ENCODE peak calls at places on chromosomes 3 and 15, in eight cellular contexts. One of them, this sample, is unnamed.

GRCh38 chr15:88563638-88564037 is 17.2 kb upstream of the DET1 start:
- DNase-seq in CD8-positive, alpha-beta memory T cell: no peak
- DNase-seq in thyroid gland: no peak
- DNase-seq in GM12865: no peak
- DNase-seq in left ventricle myocardium inferior: no peak
- DNase-seq in cardiac fibroblast: peak
- DNase-seq in RWPE2: no peak
- DNase-seq in epithelial cell of esophagus: no peak
- DNase-seq in this sample: no peak

GRCh38 chr3:63709576-63709975 is 57.1 kb downstream of the SNTN start:
- DNase-seq in thyroid gland: no peak
- DNase-seq in CD8-positive, alpha-beta memory T cell: no peak
- DNase-seq in RWPE2: no peak
- DNase-seq in epithelial cell of esophagus: no peak
- DNase-seq in cardiac fibroblast: no peak
- DNase-seq in GM12865: no peak
- DNase-seq in left ventricle myocardium inferior: no peak
- DNase-seq in this sample: no peak

GRCh38 chr15:76282451-76282850 is 28.8 kb downstream of the ETFA start:
- DNase-seq in RWPE2: no peak
- DNase-seq in CD8-positive, alpha-beta memory T cell: no peak
- DNase-seq in GM12865: no peak
- DNase-seq in epithelial cell of esophagus: no peak
- DNase-seq in thyroid gland: no peak
- DNase-seq in left ventricle myocardium inferior: no peak
- DNase-seq in cardiac fibroblast: no peak
- DNase-seq in this sample: no peak

GRCh38 chr15:89332446-89332845 is 2.2 kb downstream of the POLG start:
- DNase-seq in epithelial cell of esophagus: peak
- DNase-seq in CD8-positive, alpha-beta memory T cell: no peak
- DNase-seq in GM12865: peak
- DNase-seq in left ventricle myocardium inferior: no peak
- DNase-seq in cardiac fibroblast: peak
- DNase-seq in RWPE2: no peak
- DNase-seq in thyroid gland: no peak
- DNase-seq in this sample: peak

GRCh38 chr3:52446042-52446441 is 1.1 kb upstream of the SEMA3G start:
- DNase-seq in epithelial cell of esophagus: no peak
- DNase-seq in thyroid gland: no peak
- DNase-seq in left ventricle myocardium inferior: no peak
- DNase-seq in cardiac fibroblast: no peak
- DNase-seq in CD8-positive, alpha-beta memory T cell: no peak
- DNase-seq in RWPE2: no peak
- DNase-seq in GM12865: no peak
- DNase-seq in this sample: no peak

GRCh38 chr15:38503497-38503896 is 49.6 kb downstream of the FAM98B start:
- DNase-seq in thyroid gland: no peak
- DNase-seq in CD8-positive, alpha-beta memory T cell: no peak
- DNase-seq in GM12865: no peak
- DNase-seq in cardiac fibroblast: no peak
- DNase-seq in RWPE2: no peak
- DNase-seq in epithelial cell of esophagus: no peak
- DNase-seq in left ventricle myocardium inferior: no peak
- DNase-seq in this sample: no peak

GRCh38 chr3:120369000-120369399 is 19.8 kb upstream of the LRRC58 start:
- DNase-seq in GM12865: no peak
- DNase-seq in left ventricle myocardium inferior: no peak
- DNase-seq in epithelial cell of esophagus: no peak
- DNase-seq in thyroid gland: no peak
- DNase-seq in CD8-positive, alpha-beta memory T cell: no peak
- DNase-seq in RWPE2: no peak
- DNase-seq in cardiac fibroblast: no peak
- DNase-seq in this sample: no peak

GRCh38 chr15:101148881-101149664 is 102.8 kb downstream of the CHSY1 start:
- DNase-seq in epithelial cell of esophagus: no peak
- DNase-seq in CD8-positive, alpha-beta memory T cell: peak
- DNase-seq in cardiac fibroblast: no peak
- DNase-seq in thyroid gland: no peak
- DNase-seq in GM12865: no peak
- DNase-seq in left ventricle myocardium inferior: no peak
- DNase-seq in RWPE2: peak
- DNase-seq in this sample: no peak

DNA sequence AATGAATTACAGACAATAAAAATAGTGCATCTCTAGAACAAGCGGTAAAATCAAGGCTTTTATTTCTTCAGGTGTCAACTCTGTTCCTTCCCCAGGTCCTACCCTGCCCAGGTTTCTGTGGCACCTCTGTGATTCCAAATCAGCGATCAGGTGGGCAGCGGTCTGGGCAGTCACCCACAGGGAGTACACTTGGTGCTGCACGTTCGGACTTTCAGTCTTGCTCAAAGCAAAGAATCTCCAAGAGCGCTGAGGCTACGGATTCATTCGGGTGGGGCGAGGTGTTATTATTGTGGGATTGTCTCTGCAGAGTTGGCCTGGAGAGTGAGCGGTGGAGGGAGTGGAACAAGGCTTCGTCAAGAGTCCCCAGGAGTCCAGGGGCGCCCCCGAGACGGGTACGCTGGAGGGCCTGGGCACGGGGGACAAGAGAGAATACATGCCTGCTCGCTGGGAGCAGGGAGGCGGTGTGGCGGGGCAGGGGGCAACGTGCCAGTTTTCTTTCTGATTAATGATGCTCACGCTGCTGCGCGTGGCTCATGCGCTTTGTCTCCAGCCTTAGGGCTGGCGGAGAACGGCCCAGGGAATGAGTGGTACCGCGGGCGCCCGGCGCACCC is 580 bp upstream of the ARPP21 start:
- DNase-seq in GM12865: no peak
- DNase-seq in RWPE2: peak
- DNase-seq in thyroid gland: no peak
- DNase-seq in epithelial cell of esophagus: no peak
- DNase-seq in left ventricle myocardium inferior: no peak
- DNase-seq in cardiac fibroblast: no peak
- DNase-seq in CD8-positive, alpha-beta memory T cell: no peak
- DNase-seq in this sample: no peak
- H3K4me3 ChIP-seq in GM12865: no peak
- H3K4me3 ChIP-seq in RWPE2: no peak
- H3K4me3 ChIP-seq in thyroid gland: no peak
- H3K4me3 ChIP-seq in epithelial cell of esophagus: no peak
- H3K4me3 ChIP-seq in left ventricle myocardium inferior: peak
- H3K4me3 ChIP-seq in cardiac fibroblast: peak
- H3K4me3 ChIP-seq in CD8-positive, alpha-beta memory T cell: no peak
- H3K4me3 ChIP-seq in this sample: no peak

GRCh38 chr3:5092018-5092417 is 30.1 kb upstream of the ARL8B start:
- DNase-seq in cardiac fibroblast: no peak
- DNase-seq in RWPE2: no peak
- DNase-seq in epithelial cell of esophagus: peak
- DNase-seq in left ventricle myocardium inferior: no peak
- DNase-seq in GM12865: no peak
- DNase-seq in thyroid gland: no peak
- DNase-seq in CD8-positive, alpha-beta memory T cell: no peak
- DNase-seq in this sample: no peak

GRCh38 chr3:5095879-5096278 is 26.2 kb upstream of the ARL8B start:
- DNase-seq in cardiac fibroblast: peak
- DNase-seq in left ventricle myocardium inferior: peak
- DNase-seq in thyroid gland: no peak
- DNase-seq in epithelial cell of esophagus: no peak
- DNase-seq in GM12865: no peak
- DNase-seq in CD8-positive, alpha-beta memory T cell: no peak
- DNase-seq in RWPE2: no peak
- DNase-seq in this sample: no peak

GRCh38 chr3:5098346-5098745 is 23.7 kb upstream of the ARL8B start:
- DNase-seq in thyroid gland: no peak
- DNase-seq in epithelial cell of esophagus: no peak
- DNase-seq in left ventricle myocardium inferior: no peak
- DNase-seq in CD8-positive, alpha-beta memory T cell: no peak
- DNase-seq in RWPE2: no peak
- DNase-seq in cardiac fibroblast: no peak
- DNase-seq in GM12865: no peak
- DNase-seq in this sample: no peak

GRCh38 chr3:5093786-5094185 is 28.3 kb upstream of the ARL8B start:
- DNase-seq in epithelial cell of esophagus: no peak
- DNase-seq in cardiac fibroblast: no peak
- DNase-seq in thyroid gland: no peak
- DNase-seq in GM12865: no peak
- DNase-seq in left ventricle myocardium inferior: no peak
- DNase-seq in CD8-positive, alpha-beta memory T cell: no peak
- DNase-seq in RWPE2: no peak
- DNase-seq in this sample: no peak

GRCh38 chr3:5096368-5096767 is 25.7 kb upstream of the ARL8B start:
- DNase-seq in cardiac fibroblast: peak
- DNase-seq in epithelial cell of esophagus: no peak
- DNase-seq in GM12865: no peak
- DNase-seq in CD8-positive, alpha-beta memory T cell: no peak
- DNase-seq in thyroid gland: no peak
- DNase-seq in RWPE2: no peak
- DNase-seq in left ventricle myocardium inferior: no peak
- DNase-seq in this sample: no peak
- H3K4me3 ChIP-seq in cardiac fibroblast: no peak
- H3K4me3 ChIP-seq in epithelial cell of esophagus: no peak
- H3K4me3 ChIP-seq in GM12865: no peak
- H3K4me3 ChIP-seq in CD8-positive, alpha-beta memory T cell: no peak
- H3K4me3 ChIP-seq in thyroid gland: no peak
- H3K4me3 ChIP-seq in RWPE2: no peak
- H3K4me3 ChIP-seq in left ventricle myocardium inferior: peak
- H3K4me3 ChIP-seq in this sample: no peak

GRCh38 chr15:73433878-73434277 is 9.1 kb upstream of the REC114 start:
- DNase-seq in GM12865: no peak
- DNase-seq in epithelial cell of esophagus: no peak
- DNase-seq in thyroid gland: no peak
- DNase-seq in left ventricle myocardium inferior: no peak
- DNase-seq in CD8-positive, alpha-beta memory T cell: no peak
- DNase-seq in cardiac fibroblast: no peak
- DNase-seq in RWPE2: no peak
- DNase-seq in this sample: no peak
- H3K4me3 ChIP-seq in GM12865: no peak
- H3K4me3 ChIP-seq in epithelial cell of esophagus: no peak
- H3K4me3 ChIP-seq in thyroid gland: no peak
- H3K4me3 ChIP-seq in left ventricle myocardium inferior: no peak
- H3K4me3 ChIP-seq in CD8-positive, alpha-beta memory T cell: no peak
- H3K4me3 ChIP-seq in cardiac fibroblast: no peak
- H3K4me3 ChIP-seq in RWPE2: no peak
- H3K4me3 ChIP-seq in this sample: no peak

GRCh38 chr3:186511702-186512101 is 32.5 kb downstream of the CRYGS start:
- DNase-seq in GM12865: no peak
- DNase-seq in epithelial cell of esophagus: no peak
- DNase-seq in cardiac fibroblast: no peak
- DNase-seq in RWPE2: no peak
- DNase-seq in left ventricle myocardium inferior: no peak
- DNase-seq in CD8-positive, alpha-beta memory T cell: no peak
- DNase-seq in thyroid gland: no peak
- DNase-seq in this sample: no peak

GRCh38 chr3:186510374-186511079 is 33.7 kb downstream of the CRYGS start:
- DNase-seq in cardiac fibroblast: no peak
- DNase-seq in RWPE2: no peak
- DNase-seq in epithelial cell of esophagus: peak
- DNase-seq in thyroid gland: no peak
- DNase-seq in left ventricle myocardium inferior: no peak
- DNase-seq in CD8-positive, alpha-beta memory T cell: no peak
- DNase-seq in GM12865: peak
- DNase-seq in this sample: no peak

GRCh38 chr3:186506846-186507245 is 37.3 kb downstream of the CRYGS start:
- DNase-seq in CD8-positive, alpha-beta memory T cell: no peak
- DNase-seq in cardiac fibroblast: no peak
- DNase-seq in thyroid gland: no peak
- DNase-seq in GM12865: no peak
- DNase-seq in epithelial cell of esophagus: no peak
- DNase-seq in RWPE2: no peak
- DNase-seq in left ventricle myocardium inferior: no peak
- DNase-seq in this sample: no peak

GRCh38 chr3:186511245-186511644 is 32.9 kb downstream of the CRYGS start:
- DNase-seq in RWPE2: no peak
- DNase-seq in thyroid gland: no peak
- DNase-seq in GM12865: peak
- DNase-seq in CD8-positive, alpha-beta memory T cell: no peak
- DNase-seq in left ventricle myocardium inferior: no peak
- DNase-seq in epithelial cell of esophagus: peak
- DNase-seq in cardiac fibroblast: no peak
- DNase-seq in this sample: no peak

DNA sequence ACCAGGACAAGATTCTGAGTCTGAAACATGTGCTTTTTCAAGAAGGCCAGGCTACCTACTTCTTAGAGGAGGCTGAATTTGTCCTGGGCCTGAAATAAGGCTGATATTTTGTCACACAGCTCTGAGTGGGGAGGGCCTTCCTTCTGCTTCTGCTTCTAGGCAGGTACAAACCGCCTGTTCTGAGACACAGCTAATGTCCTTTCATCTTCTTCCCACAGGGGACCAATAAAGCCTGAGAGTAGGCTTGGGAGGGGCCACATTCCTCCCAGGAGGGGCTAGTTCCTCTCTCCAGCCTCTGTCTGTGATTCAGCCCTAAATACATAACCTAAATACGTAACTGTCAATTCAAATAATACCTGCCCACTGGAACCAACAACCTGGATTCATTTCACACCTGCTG is 34.8 kb downstream of the CRYGS start:
- DNase-seq in cardiac fibroblast: no peak
- DNase-seq in RWPE2: no peak
- DNase-seq in left ventricle myocardium inferior: no peak
- DNase-seq in epithelial cell of esophagus: no peak
- DNase-seq in thyroid gland: no peak
- DNase-seq in CD8-positive, alpha-beta memory T cell: no peak
- DNase-seq in GM12865: no peak
- DNase-seq in this sample: no peak
- H3K4me3 ChIP-seq in cardiac fibroblast: no peak
- H3K4me3 ChIP-seq in RWPE2: no peak
- H3K4me3 ChIP-seq in left ventricle myocardium inferior: no peak
- H3K4me3 ChIP-seq in epithelial cell of esophagus: no peak
- H3K4me3 ChIP-seq in thyroid gland: no peak
- H3K4me3 ChIP-seq in CD8-positive, alpha-beta memory T cell: no peak
- H3K4me3 ChIP-seq in GM12865: no peak
- H3K4me3 ChIP-seq in this sample: no peak